ENCODE peak calls at places on chromosomes 6 and 20, in six cellular contexts. T is heart right ventricle; A is T-helper 2 cell; C is posterior cingulate gyrus; M is mesenchymal stem cell; Q is activated CD4-positive, alpha-beta T cell treated with anti-CD3 and anti-CD28 coated beads for 1 hour. Y is an unnamed sample.

GRCh38 chr6:12943549-12943948 is 227.0 kb downstream of the PHACTR1 start:
- DNase-seq in T (no peak), A (no peak), C (no peak), M (no peak), Q (no peak), Y (no peak)

GRCh38 chr6:21984551-21984950 is 312.3 kb downstream of the PRL start:
- DNase-seq in T (no peak), A (no peak), C (no peak), M (no peak), Q (no peak), Y (no peak)

GRCh38 chr6:27777126-27777525 is 135.1 kb downstream of the OR2B2 start:
- DNase-seq in T (no peak), A (no peak), C (no peak), M (no peak), Q (no peak), Y (no peak)

GRCh38 chr6:41901882-41902519 is 6.8 kb upstream of the USP49 start:
- DNase-seq in T (peak), A (peak), C (no peak), M (peak), Q (peak), Y (peak)

GRCh38 chr20:20014659-20015058 is 2.5 kb upstream of the NAA20 start:
- DNase-seq in T (no peak), A (no peak), C (no peak), M (no peak), Q (no peak), Y (no peak)

GRCh38 chr6:48542191-48542590 is 431.2 kb upstream of the PTCHD4 start:
- DNase-seq in T (no peak), A (no peak), C (no peak), M (no peak), Q (no peak), Y (no peak)

GRCh38 chr6:79431469-79431868 is 105.8 kb downstream of the LCA5 start:
- DNase-seq in T (no peak), A (no peak), C (no peak), M (no peak), Q (no peak), Y (no peak)

GRCh38 chr20:25036331-25036936 is 21.5 kb downstream of the ACSS1 start:
- DNase-seq in T (no peak), A (no peak), C (no peak), M (no peak), Q (no peak), Y (no peak)

GRCh38 chr6:11258260-11259237 is 26.1 kb upstream of the NEDD9 start:
- DNase-seq in T (no peak), A (peak), C (no peak), M (no peak), Q (no peak), Y (no peak)

GRCh38 chr6:118618676-118619377 is 32.6 kb downstream of the CEP85L start:
- DNase-seq in T (peak), A (peak), C (peak), M (peak), Q (peak), Y (peak)

GRCh38 chr6:81594501-81594900 is 158.0 kb downstream of the TENT5A start:
- DNase-seq in T (no peak), A (no peak), C (no peak), M (no peak), Q (no peak), Y (no peak)

GRCh38 chr20:33009214-33010132 is 2.0 kb downstream of the BPIFB2 start:
- DNase-seq in T (no peak), A (no peak), C (peak), M (no peak), Q (no peak), Y (no peak)

GRCh38 chr6:12418946-12419345 is 128.8 kb downstream of the EDN1 start:
- DNase-seq in T (no peak), A (no peak), C (no peak), M (no peak), Q (no peak), Y (no peak)

GRCh38 chr6:16285467-16286150 is 47.2 kb downstream of the GMPR start:
- DNase-seq in T (no peak), A (no peak), C (no peak), M (no peak), Q (no peak), Y (no peak)

GRCh38 chr6:161256390-161256789 is 17.5 kb downstream of the AGPAT4 start:
- DNase-seq in T (no peak), A (no peak), C (peak), M (no peak), Q (no peak), Y (no peak)

GRCh38 chr6:491233-491632 is 99.7 kb downstream of the IRF4 start:
- DNase-seq in T (no peak), A (peak), C (no peak), M (no peak), Q (no peak), Y (peak)

GRCh38 chr6:6565069-6565468 is 23.5 kb upstream of the LY86 start:
- DNase-seq in T (no peak), A (no peak), C (no peak), M (no peak), Q (no peak), Y (no peak)